ENCODE peak calls at places on chromosomes 6 and 20, in nine cellular contexts. One of them, this sample, is unnamed.

GRCh38 chr6:157403684-157404051 is 22.7 kb downstream of the ZDHHC14 start:
- DNase-seq in activated CD4-positive, alpha-beta T cell treated with anti-CD3 and anti-CD28 coated beads for 48 hours: no peak
- DNase-seq in right lobe of liver: no peak
- DNase-seq in GM04504: no peak
- DNase-seq in dorsolateral prefrontal cortex: no peak
- DNase-seq in stimulated activated CD8-positive, alpha-beta memory T cell treated with anti-CD3 and anti-CD28 coated beads, Interleukin-15, amount 100 ng/mL, for 24 hours: no peak
- DNase-seq in mammary epithelial cell: no peak
- DNase-seq in renal cortical epithelial cell: no peak
- DNase-seq in T-helper 2 cell: no peak
- DNase-seq in this sample: no peak

GRCh38 chr6:79947191-79948173 is at the start of gene ELOVL4:
- DNase-seq in activated CD4-positive, alpha-beta T cell treated with anti-CD3 and anti-CD28 coated beads for 48 hours: peak
- DNase-seq in right lobe of liver: no peak
- DNase-seq in GM04504: peak
- DNase-seq in dorsolateral prefrontal cortex: peak
- DNase-seq in stimulated activated CD8-positive, alpha-beta memory T cell treated with anti-CD3 and anti-CD28 coated beads, Interleukin-15, amount 100 ng/mL, for 24 hours: peak
- DNase-seq in mammary epithelial cell: peak
- DNase-seq in renal cortical epithelial cell: peak
- DNase-seq in T-helper 2 cell: peak
- DNase-seq in this sample: peak

GRCh38 chr6:43924222-43924702 is 154.3 kb downstream of the VEGFA start:
- DNase-seq in activated CD4-positive, alpha-beta T cell treated with anti-CD3 and anti-CD28 coated beads for 48 hours: peak
- DNase-seq in right lobe of liver: no peak
- DNase-seq in GM04504: no peak
- DNase-seq in dorsolateral prefrontal cortex: peak
- DNase-seq in stimulated activated CD8-positive, alpha-beta memory T cell treated with anti-CD3 and anti-CD28 coated beads, Interleukin-15, amount 100 ng/mL, for 24 hours: peak
- DNase-seq in mammary epithelial cell: peak
- DNase-seq in renal cortical epithelial cell: peak
- DNase-seq in T-helper 2 cell: peak
- DNase-seq in this sample: no peak

GRCh38 chr20:53853451-53853713 is 217.0 kb downstream of the BCAS1 start:
- DNase-seq in activated CD4-positive, alpha-beta T cell treated with anti-CD3 and anti-CD28 coated beads for 48 hours: no peak
- DNase-seq in right lobe of liver: no peak
- DNase-seq in GM04504: no peak
- DNase-seq in dorsolateral prefrontal cortex: no peak
- DNase-seq in stimulated activated CD8-positive, alpha-beta memory T cell treated with anti-CD3 and anti-CD28 coated beads, Interleukin-15, amount 100 ng/mL, for 24 hours: no peak
- DNase-seq in mammary epithelial cell: no peak
- DNase-seq in renal cortical epithelial cell: no peak
- DNase-seq in T-helper 2 cell: no peak
- DNase-seq in this sample: no peak

GRCh38 chr20:48332555-48332954 is 495.2 kb downstream of the PREX1 start:
- DNase-seq in activated CD4-positive, alpha-beta T cell treated with anti-CD3 and anti-CD28 coated beads for 48 hours: no peak
- DNase-seq in right lobe of liver: no peak
- DNase-seq in GM04504: peak
- DNase-seq in dorsolateral prefrontal cortex: no peak
- DNase-seq in stimulated activated CD8-positive, alpha-beta memory T cell treated with anti-CD3 and anti-CD28 coated beads, Interleukin-15, amount 100 ng/mL, for 24 hours: no peak
- DNase-seq in mammary epithelial cell: no peak
- DNase-seq in renal cortical epithelial cell: peak
- DNase-seq in T-helper 2 cell: no peak
- DNase-seq in this sample: no peak

GRCh38 chr20:37649017-37649416 is 44.8 kb upstream of the CTNNBL1 start:
- DNase-seq in activated CD4-positive, alpha-beta T cell treated with anti-CD3 and anti-CD28 coated beads for 48 hours: no peak
- DNase-seq in right lobe of liver: no peak
- DNase-seq in GM04504: no peak
- DNase-seq in dorsolateral prefrontal cortex: no peak
- DNase-seq in stimulated activated CD8-positive, alpha-beta memory T cell treated with anti-CD3 and anti-CD28 coated beads, Interleukin-15, amount 100 ng/mL, for 24 hours: no peak
- DNase-seq in mammary epithelial cell: no peak
- DNase-seq in renal cortical epithelial cell: peak
- DNase-seq in T-helper 2 cell: no peak
- DNase-seq in this sample: no peak

GRCh38 chr20:6635034-6635736 is 132.3 kb upstream of the BMP2 start:
- DNase-seq in activated CD4-positive, alpha-beta T cell treated with anti-CD3 and anti-CD28 coated beads for 48 hours: no peak
- DNase-seq in right lobe of liver: no peak
- DNase-seq in GM04504: no peak
- DNase-seq in dorsolateral prefrontal cortex: no peak
- DNase-seq in stimulated activated CD8-positive, alpha-beta memory T cell treated with anti-CD3 and anti-CD28 coated beads, Interleukin-15, amount 100 ng/mL, for 24 hours: no peak
- DNase-seq in mammary epithelial cell: no peak
- DNase-seq in renal cortical epithelial cell: peak
- DNase-seq in T-helper 2 cell: no peak
- DNase-seq in this sample: no peak

GRCh38 chr20:60921021-60921622 is 330.9 kb upstream of the CDH4 start:
- DNase-seq in activated CD4-positive, alpha-beta T cell treated with anti-CD3 and anti-CD28 coated beads for 48 hours: peak
- DNase-seq in right lobe of liver: no peak
- DNase-seq in GM04504: no peak
- DNase-seq in dorsolateral prefrontal cortex: no peak
- DNase-seq in stimulated activated CD8-positive, alpha-beta memory T cell treated with anti-CD3 and anti-CD28 coated beads, Interleukin-15, amount 100 ng/mL, for 24 hours: no peak
- DNase-seq in mammary epithelial cell: peak
- DNase-seq in renal cortical epithelial cell: no peak
- DNase-seq in T-helper 2 cell: no peak
- DNase-seq in this sample: no peak

GRCh38 chr20:12882832-12883506 is 125.8 kb upstream of the SPTLC3 start:
- DNase-seq in activated CD4-positive, alpha-beta T cell treated with anti-CD3 and anti-CD28 coated beads for 48 hours: no peak
- DNase-seq in right lobe of liver: no peak
- DNase-seq in GM04504: no peak
- DNase-seq in dorsolateral prefrontal cortex: no peak
- DNase-seq in stimulated activated CD8-positive, alpha-beta memory T cell treated with anti-CD3 and anti-CD28 coated beads, Interleukin-15, amount 100 ng/mL, for 24 hours: no peak
- DNase-seq in mammary epithelial cell: peak
- DNase-seq in renal cortical epithelial cell: peak
- DNase-seq in T-helper 2 cell: no peak
- DNase-seq in this sample: no peak

GRCh38 chr6:2448826-2449571 is 203.6 kb upstream of the GMDS start:
- DNase-seq in activated CD4-positive, alpha-beta T cell treated with anti-CD3 and anti-CD28 coated beads for 48 hours: peak
- DNase-seq in right lobe of liver: no peak
- DNase-seq in GM04504: peak
- DNase-seq in dorsolateral prefrontal cortex: no peak
- DNase-seq in stimulated activated CD8-positive, alpha-beta memory T cell treated with anti-CD3 and anti-CD28 coated beads, Interleukin-15, amount 100 ng/mL, for 24 hours: no peak
- DNase-seq in mammary epithelial cell: peak
- DNase-seq in renal cortical epithelial cell: peak
- DNase-seq in T-helper 2 cell: no peak
- DNase-seq in this sample: no peak

GRCh38 chr20:10342152-10342551 is 91.9 kb downstream of the MKKS start:
- DNase-seq in activated CD4-positive, alpha-beta T cell treated with anti-CD3 and anti-CD28 coated beads for 48 hours: no peak
- DNase-seq in right lobe of liver: no peak
- DNase-seq in GM04504: no peak
- DNase-seq in dorsolateral prefrontal cortex: no peak
- DNase-seq in stimulated activated CD8-positive, alpha-beta memory T cell treated with anti-CD3 and anti-CD28 coated beads, Interleukin-15, amount 100 ng/mL, for 24 hours: no peak
- DNase-seq in mammary epithelial cell: no peak
- DNase-seq in renal cortical epithelial cell: no peak
- DNase-seq in T-helper 2 cell: no peak
- DNase-seq in this sample: no peak

GRCh38 chr6:48101277-48101676 is 9.7 kb downstream of the PTCHD4 start:
- DNase-seq in activated CD4-positive, alpha-beta T cell treated with anti-CD3 and anti-CD28 coated beads for 48 hours: no peak
- DNase-seq in right lobe of liver: no peak
- DNase-seq in GM04504: no peak
- DNase-seq in dorsolateral prefrontal cortex: no peak
- DNase-seq in stimulated activated CD8-positive, alpha-beta memory T cell treated with anti-CD3 and anti-CD28 coated beads, Interleukin-15, amount 100 ng/mL, for 24 hours: no peak
- DNase-seq in mammary epithelial cell: peak
- DNase-seq in renal cortical epithelial cell: peak
- DNase-seq in T-helper 2 cell: no peak
- DNase-seq in this sample: no peak

GRCh38 chr6:130969807-130970491 is 93.1 kb downstream of the EPB41L2 start:
- DNase-seq in activated CD4-positive, alpha-beta T cell treated with anti-CD3 and anti-CD28 coated beads for 48 hours: no peak
- DNase-seq in right lobe of liver: no peak
- DNase-seq in GM04504: peak
- DNase-seq in dorsolateral prefrontal cortex: no peak
- DNase-seq in stimulated activated CD8-positive, alpha-beta memory T cell treated with anti-CD3 and anti-CD28 coated beads, Interleukin-15, amount 100 ng/mL, for 24 hours: no peak
- DNase-seq in mammary epithelial cell: no peak
- DNase-seq in renal cortical epithelial cell: no peak
- DNase-seq in T-helper 2 cell: no peak
- DNase-seq in this sample: no peak

GRCh38 chr6:16486661-16487060 is 248.3 kb downstream of the GMPR start:
- DNase-seq in activated CD4-positive, alpha-beta T cell treated with anti-CD3 and anti-CD28 coated beads for 48 hours: peak
- DNase-seq in right lobe of liver: no peak
- DNase-seq in GM04504: no peak
- DNase-seq in dorsolateral prefrontal cortex: peak
- DNase-seq in stimulated activated CD8-positive, alpha-beta memory T cell treated with anti-CD3 and anti-CD28 coated beads, Interleukin-15, amount 100 ng/mL, for 24 hours: no peak
- DNase-seq in mammary epithelial cell: no peak
- DNase-seq in renal cortical epithelial cell: no peak
- DNase-seq in T-helper 2 cell: peak
- DNase-seq in this sample: no peak

GRCh38 chr20:47878601-47879004 is 93.3 kb upstream of the SULF2 start:
- DNase-seq in activated CD4-positive, alpha-beta T cell treated with anti-CD3 and anti-CD28 coated beads for 48 hours: no peak
- DNase-seq in right lobe of liver: no peak
- DNase-seq in GM04504: no peak
- DNase-seq in dorsolateral prefrontal cortex: no peak
- DNase-seq in stimulated activated CD8-positive, alpha-beta memory T cell treated with anti-CD3 and anti-CD28 coated beads, Interleukin-15, amount 100 ng/mL, for 24 hours: no peak
- DNase-seq in mammary epithelial cell: peak
- DNase-seq in renal cortical epithelial cell: no peak
- DNase-seq in T-helper 2 cell: no peak
- DNase-seq in this sample: no peak

GRCh38 chr6:159151266-159151855 is 17.8 kb upstream of the FNDC1 start:
- DNase-seq in activated CD4-positive, alpha-beta T cell treated with anti-CD3 and anti-CD28 coated beads for 48 hours: peak
- DNase-seq in right lobe of liver: no peak
- DNase-seq in GM04504: no peak
- DNase-seq in dorsolateral prefrontal cortex: no peak
- DNase-seq in stimulated activated CD8-positive, alpha-beta memory T cell treated with anti-CD3 and anti-CD28 coated beads, Interleukin-15, amount 100 ng/mL, for 24 hours: no peak
- DNase-seq in mammary epithelial cell: peak
- DNase-seq in renal cortical epithelial cell: peak
- DNase-seq in T-helper 2 cell: no peak
- DNase-seq in this sample: no peak

GRCh38 chr6:14924126-14925024 is 321.5 kb upstream of the JARID2 start:
- DNase-seq in activated CD4-positive, alpha-beta T cell treated with anti-CD3 and anti-CD28 coated beads for 48 hours: no peak
- DNase-seq in right lobe of liver: peak
- DNase-seq in GM04504: no peak
- DNase-seq in dorsolateral prefrontal cortex: no peak
- DNase-seq in stimulated activated CD8-positive, alpha-beta memory T cell treated with anti-CD3 and anti-CD28 coated beads, Interleukin-15, amount 100 ng/mL, for 24 hours: no peak
- DNase-seq in mammary epithelial cell: no peak
- DNase-seq in renal cortical epithelial cell: no peak
- DNase-seq in T-helper 2 cell: no peak
- DNase-seq in this sample: peak

GRCh38 chr6:4059115-4059777 is 19.7 kb downstream of the FAM217A start:
- DNase-seq in activated CD4-positive, alpha-beta T cell treated with anti-CD3 and anti-CD28 coated beads for 48 hours: peak
- DNase-seq in right lobe of liver: no peak
- DNase-seq in GM04504: peak
- DNase-seq in dorsolateral prefrontal cortex: no peak
- DNase-seq in stimulated activated CD8-positive, alpha-beta memory T cell treated with anti-CD3 and anti-CD28 coated beads, Interleukin-15, amount 100 ng/mL, for 24 hours: peak
- DNase-seq in mammary epithelial cell: peak
- DNase-seq in renal cortical epithelial cell: peak
- DNase-seq in T-helper 2 cell: peak
- DNase-seq in this sample: no peak

GRCh38 chr6:168535711-168536110 is 94.7 kb downstream of the SMOC2 start:
- DNase-seq in activated CD4-positive, alpha-beta T cell treated with anti-CD3 and anti-CD28 coated beads for 48 hours: no peak
- DNase-seq in right lobe of liver: no peak
- DNase-seq in GM04504: no peak
- DNase-seq in dorsolateral prefrontal cortex: no peak
- DNase-seq in stimulated activated CD8-positive, alpha-beta memory T cell treated with anti-CD3 and anti-CD28 coated beads, Interleukin-15, amount 100 ng/mL, for 24 hours: no peak
- DNase-seq in mammary epithelial cell: no peak
- DNase-seq in renal cortical epithelial cell: no peak
- DNase-seq in T-helper 2 cell: no peak
- DNase-seq in this sample: no peak

GRCh38 chr6:106324726-106325335 is 729 bp downstream of the ATG5 start:
- DNase-seq in activated CD4-positive, alpha-beta T cell treated with anti-CD3 and anti-CD28 coated beads for 48 hours: no peak
- DNase-seq in right lobe of liver: no peak
- DNase-seq in GM04504: no peak
- DNase-seq in dorsolateral prefrontal cortex: no peak
- DNase-seq in stimulated activated CD8-positive, alpha-beta memory T cell treated with anti-CD3 and anti-CD28 coated beads, Interleukin-15, amount 100 ng/mL, for 24 hours: no peak
- DNase-seq in mammary epithelial cell: no peak
- DNase-seq in renal cortical epithelial cell: no peak
- DNase-seq in T-helper 2 cell: no peak
- DNase-seq in this sample: no peak

This sample was measured in H1.